ENCODE peak calls at places on chromosomes 2 and 18, in nine cellular contexts. One of them, this sample, is unnamed. For H3K27me3, the result is how much of the 10 kb centered on the place peaks cover.

GRCh38 chr18:48274301-48274700 is 134.9 kb downstream of the ZBTB7C start:
- DNase-seq in neural progenitor cell: no peak
- DNase-seq in gastrocnemius medialis: no peak
- DNase-seq in fibroblast of lung: no peak
- DNase-seq in uterus: no peak
- DNase-seq in colonic mucosa: no peak
- DNase-seq in mesenchymal stem cell: no peak
- DNase-seq in brain microvascular endothelial cell: no peak
- DNase-seq in PC-3: peak
- DNase-seq in this sample: no peak

GRCh38 chr2:158191076-158191566 is 89.4 kb downstream of the UPP2 start:
- DNase-seq in neural progenitor cell: peak
- DNase-seq in gastrocnemius medialis: no peak
- DNase-seq in fibroblast of lung: no peak
- DNase-seq in uterus: no peak
- DNase-seq in colonic mucosa: no peak
- DNase-seq in mesenchymal stem cell: peak
- DNase-seq in brain microvascular endothelial cell: peak
- DNase-seq in PC-3: no peak
- DNase-seq in this sample: no peak

GRCh38 chr2:18368008-18368407 is 192.4 kb downstream of the RDH14 start:
- DNase-seq in neural progenitor cell: no peak
- DNase-seq in gastrocnemius medialis: no peak
- DNase-seq in fibroblast of lung: no peak
- DNase-seq in uterus: no peak
- DNase-seq in colonic mucosa: no peak
- DNase-seq in mesenchymal stem cell: no peak
- DNase-seq in brain microvascular endothelial cell: no peak
- DNase-seq in PC-3: peak
- DNase-seq in this sample: no peak

GRCh38 chr2:8265827-8266226 is 416.0 kb upstream of the ID2 start:
- DNase-seq in neural progenitor cell: no peak
- DNase-seq in gastrocnemius medialis: no peak
- DNase-seq in fibroblast of lung: no peak
- DNase-seq in uterus: no peak
- DNase-seq in colonic mucosa: no peak
- DNase-seq in mesenchymal stem cell: no peak
- DNase-seq in brain microvascular endothelial cell: no peak
- DNase-seq in PC-3: no peak
- DNase-seq in this sample: no peak

GRCh38 chr18:22233271-22233670 is 63.9 kb downstream of the GATA6 start:
- DNase-seq in neural progenitor cell: no peak
- DNase-seq in gastrocnemius medialis: no peak
- DNase-seq in fibroblast of lung: no peak
- DNase-seq in uterus: no peak
- DNase-seq in colonic mucosa: peak
- DNase-seq in mesenchymal stem cell: no peak
- DNase-seq in brain microvascular endothelial cell: no peak
- DNase-seq in PC-3: no peak
- DNase-seq in this sample: no peak

GRCh38 chr2:57544626-57545025 is 502.0 kb upstream of the VRK2 start:
- DNase-seq in neural progenitor cell: no peak
- DNase-seq in gastrocnemius medialis: no peak
- DNase-seq in fibroblast of lung: no peak
- DNase-seq in uterus: no peak
- DNase-seq in colonic mucosa: no peak
- DNase-seq in mesenchymal stem cell: no peak
- DNase-seq in brain microvascular endothelial cell: no peak
- DNase-seq in PC-3: no peak
- DNase-seq in this sample: no peak

GRCh38 chr18:44733069-44733753 is 52.5 kb downstream of the SETBP1 start:
- DNase-seq in neural progenitor cell: no peak
- DNase-seq in gastrocnemius medialis: no peak
- DNase-seq in fibroblast of lung: peak
- DNase-seq in uterus: peak
- DNase-seq in colonic mucosa: no peak
- DNase-seq in mesenchymal stem cell: peak
- DNase-seq in brain microvascular endothelial cell: peak
- DNase-seq in PC-3: peak
- DNase-seq in this sample: no peak

GRCh38 chr2:216562689-216563435 is 64.2 kb downstream of the RPL37A start:
- DNase-seq in neural progenitor cell: no peak
- DNase-seq in gastrocnemius medialis: no peak
- DNase-seq in fibroblast of lung: no peak
- DNase-seq in uterus: no peak
- DNase-seq in colonic mucosa: no peak
- DNase-seq in mesenchymal stem cell: no peak
- DNase-seq in brain microvascular endothelial cell: no peak
- DNase-seq in PC-3: no peak
- DNase-seq in this sample: no peak

GRCh38 chr2:240523451-240524281 is 34.1 kb downstream of the ANKMY1 start:
- DNase-seq in neural progenitor cell: no peak
- DNase-seq in gastrocnemius medialis: no peak
- DNase-seq in fibroblast of lung: no peak
- DNase-seq in uterus: no peak
- DNase-seq in colonic mucosa: no peak
- DNase-seq in mesenchymal stem cell: no peak
- DNase-seq in brain microvascular endothelial cell: no peak
- DNase-seq in PC-3: no peak
- DNase-seq in this sample: no peak

GRCh38 chr2:229407170-229407569 is 136.1 kb upstream of the PID1 start:
- DNase-seq in neural progenitor cell: peak
- DNase-seq in gastrocnemius medialis: peak
- DNase-seq in fibroblast of lung: peak
- DNase-seq in uterus: peak
- DNase-seq in colonic mucosa: peak
- DNase-seq in mesenchymal stem cell: peak
- DNase-seq in brain microvascular endothelial cell: peak
- DNase-seq in PC-3: peak
- DNase-seq in this sample: peak

GRCh38 chr18:6672909-6673308 is 56.6 kb upstream of the ARHGAP28 start:
- DNase-seq in neural progenitor cell: no peak
- DNase-seq in gastrocnemius medialis: no peak
- DNase-seq in fibroblast of lung: no peak
- DNase-seq in uterus: no peak
- DNase-seq in colonic mucosa: no peak
- DNase-seq in mesenchymal stem cell: no peak
- DNase-seq in brain microvascular endothelial cell: no peak
- DNase-seq in PC-3: no peak
- DNase-seq in this sample: no peak

GRCh38 chr2:100903534-100904258 is 83.8 kb downstream of the NPAS2 start:
- DNase-seq in neural progenitor cell: peak
- DNase-seq in gastrocnemius medialis: no peak
- DNase-seq in fibroblast of lung: no peak
- DNase-seq in uterus: no peak
- DNase-seq in colonic mucosa: no peak
- DNase-seq in mesenchymal stem cell: peak
- DNase-seq in brain microvascular endothelial cell: no peak
- DNase-seq in PC-3: peak
- DNase-seq in this sample: no peak

GRCh38 chr2:191006997-191007604 is 6.9 kb downstream of the STAT1 start:
- DNase-seq in neural progenitor cell: no peak
- DNase-seq in gastrocnemius medialis: no peak
- DNase-seq in fibroblast of lung: no peak
- DNase-seq in uterus: no peak
- DNase-seq in colonic mucosa: no peak
- DNase-seq in mesenchymal stem cell: no peak
- DNase-seq in brain microvascular endothelial cell: no peak
- DNase-seq in PC-3: no peak
- DNase-seq in this sample: no peak

GRCh38 chr2:191083546-191083945 is 67.2 kb downstream of the STAT4 start:
- DNase-seq in neural progenitor cell: no peak
- DNase-seq in gastrocnemius medialis: no peak
- DNase-seq in fibroblast of lung: no peak
- DNase-seq in uterus: no peak
- DNase-seq in colonic mucosa: no peak
- DNase-seq in mesenchymal stem cell: no peak
- DNase-seq in brain microvascular endothelial cell: no peak
- DNase-seq in PC-3: peak
- DNase-seq in this sample: no peak

GRCh38 chr2:7567646-7568045 is 650.4 kb downstream of the RNF144A start:
- DNase-seq in neural progenitor cell: no peak
- DNase-seq in gastrocnemius medialis: no peak
- DNase-seq in fibroblast of lung: no peak
- DNase-seq in uterus: no peak
- DNase-seq in colonic mucosa: peak
- DNase-seq in mesenchymal stem cell: no peak
- DNase-seq in brain microvascular endothelial cell: no peak
- DNase-seq in PC-3: no peak
- DNase-seq in this sample: no peak

GRCh38 chr2:31203916-31204315 is 13.4 kb downstream of the CAPN14 start:
- DNase-seq in neural progenitor cell: no peak
- DNase-seq in gastrocnemius medialis: no peak
- DNase-seq in fibroblast of lung: no peak
- DNase-seq in uterus: no peak
- DNase-seq in colonic mucosa: no peak
- DNase-seq in mesenchymal stem cell: no peak
- DNase-seq in brain microvascular endothelial cell: no peak
- DNase-seq in PC-3: no peak
- DNase-seq in this sample: no peak

GRCh38 chr18:47050468-47050867 is 15.0 kb upstream of the ELOA2 start:
- DNase-seq in neural progenitor cell: peak
- DNase-seq in gastrocnemius medialis: no peak
- DNase-seq in fibroblast of lung: peak
- DNase-seq in uterus: no peak
- DNase-seq in colonic mucosa: peak
- DNase-seq in mesenchymal stem cell: peak
- DNase-seq in brain microvascular endothelial cell: peak
- DNase-seq in PC-3: peak
- DNase-seq in this sample: no peak

GRCh38 chr2:108451976-108452375 is 3.0 kb downstream of the GCC2 start:
- DNase-seq in neural progenitor cell: no peak
- DNase-seq in gastrocnemius medialis: no peak
- DNase-seq in fibroblast of lung: no peak
- DNase-seq in uterus: no peak
- DNase-seq in colonic mucosa: no peak
- DNase-seq in mesenchymal stem cell: no peak
- DNase-seq in brain microvascular endothelial cell: no peak
- DNase-seq in PC-3: no peak
- DNase-seq in this sample: no peak

GRCh38 chr18:46167971-46168370 is 63.8 kb downstream of the HAUS1 start:
- DNase-seq in neural progenitor cell: no peak
- DNase-seq in gastrocnemius medialis: no peak
- DNase-seq in fibroblast of lung: no peak
- DNase-seq in uterus: no peak
- DNase-seq in colonic mucosa: peak
- DNase-seq in mesenchymal stem cell: no peak
- DNase-seq in brain microvascular endothelial cell: no peak
- DNase-seq in PC-3: no peak
- DNase-seq in this sample: no peak

DNA sequence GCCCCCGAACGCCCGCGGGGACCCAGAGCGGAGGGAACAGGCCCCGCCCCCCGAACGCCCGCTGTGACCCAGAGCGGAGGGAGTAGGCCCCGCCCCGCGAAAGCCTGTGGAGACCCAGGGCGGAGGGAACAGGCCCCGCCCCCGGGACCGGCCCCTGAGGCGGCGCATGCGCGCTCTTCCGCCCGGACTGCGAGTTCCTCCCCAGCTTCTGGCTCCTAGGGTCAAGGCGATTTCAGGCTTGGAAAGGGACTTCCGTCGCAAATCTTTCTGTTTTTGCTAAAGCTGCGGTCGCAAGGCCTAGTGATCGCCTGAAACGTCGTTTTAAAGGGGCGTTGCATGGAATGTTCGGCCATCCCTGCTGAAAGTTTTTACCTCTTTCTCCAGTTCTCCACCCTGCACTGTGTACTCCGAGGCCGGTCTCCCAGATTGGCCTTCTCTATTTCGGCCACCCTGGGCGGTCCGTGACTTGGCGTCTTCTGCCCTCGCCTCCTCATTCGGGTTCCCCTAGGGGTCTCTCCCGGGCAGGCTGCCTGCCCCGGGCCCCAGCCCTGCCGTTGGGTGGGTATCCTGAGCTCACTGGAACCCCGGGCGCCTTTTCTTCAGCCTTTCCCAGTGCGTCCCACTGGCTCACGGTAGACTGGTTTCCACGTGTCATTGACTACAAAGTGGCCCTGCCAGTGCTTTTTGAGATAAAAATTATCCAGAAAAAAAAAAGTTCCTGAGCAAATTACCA is 372 bp upstream of the WDSUB1 start:
- DNase-seq in neural progenitor cell: peak
- DNase-seq in gastrocnemius medialis: peak
- DNase-seq in fibroblast of lung: peak
- DNase-seq in uterus: peak
- DNase-seq in colonic mucosa: peak
- DNase-seq in mesenchymal stem cell: peak
- DNase-seq in brain microvascular endothelial cell: peak
- DNase-seq in PC-3: peak
- DNase-seq in this sample: peak
- H3K27me3 ChIP-seq in neural progenitor cell: under half
- H3K27me3 ChIP-seq in gastrocnemius medialis: under half
- H3K27me3 ChIP-seq in fibroblast of lung: under half
- H3K27me3 ChIP-seq in uterus: under half
- H3K27me3 ChIP-seq in colonic mucosa: under half
- H3K27me3 ChIP-seq in mesenchymal stem cell: under half
- H3K27me3 ChIP-seq in brain microvascular endothelial cell: under half
- H3K27me3 ChIP-seq in PC-3: under half
- H3K27me3 ChIP-seq in this sample: under half

DNA sequence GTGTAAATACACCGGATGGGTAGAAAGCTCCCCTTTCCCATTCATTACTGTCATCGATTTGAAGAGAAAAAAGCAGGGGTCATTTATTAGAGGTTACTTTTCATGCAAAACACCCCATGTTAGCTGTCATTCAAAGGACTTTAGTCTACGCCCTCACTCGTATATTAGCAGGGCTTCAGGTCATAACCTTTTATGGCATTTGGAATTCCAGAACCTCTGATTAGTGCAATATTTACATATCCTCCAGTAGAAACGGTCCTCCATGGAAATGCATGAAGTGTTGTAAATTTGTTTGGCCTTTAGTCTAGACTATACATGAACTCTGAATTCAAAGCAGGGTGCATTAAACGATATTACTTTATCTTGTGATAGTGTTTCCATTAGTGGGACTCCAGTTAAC is 180.5 kb downstream of the ZNF516 start:
- DNase-seq in neural progenitor cell: no peak
- DNase-seq in gastrocnemius medialis: no peak
- DNase-seq in fibroblast of lung: no peak
- DNase-seq in uterus: no peak
- DNase-seq in colonic mucosa: no peak
- DNase-seq in mesenchymal stem cell: no peak
- DNase-seq in brain microvascular endothelial cell: no peak
- DNase-seq in PC-3: no peak
- DNase-seq in this sample: no peak
- H3K27me3 ChIP-seq in neural progenitor cell: under half
- H3K27me3 ChIP-seq in gastrocnemius medialis: under half
- H3K27me3 ChIP-seq in fibroblast of lung: under half
- H3K27me3 ChIP-seq in uterus: under half
- H3K27me3 ChIP-seq in colonic mucosa: under half
- H3K27me3 ChIP-seq in mesenchymal stem cell: under half
- H3K27me3 ChIP-seq in brain microvascular endothelial cell: under half
- H3K27me3 ChIP-seq in PC-3: half or more
- H3K27me3 ChIP-seq in this sample: under half

GRCh38 chr18:59273936-59274928 is 978 bp upstream of the RAX start:
- DNase-seq in neural progenitor cell: peak
- DNase-seq in gastrocnemius medialis: no peak
- DNase-seq in fibroblast of lung: no peak
- DNase-seq in uterus: no peak
- DNase-seq in colonic mucosa: no peak
- DNase-seq in mesenchymal stem cell: no peak
- DNase-seq in brain microvascular endothelial cell: no peak
- DNase-seq in PC-3: no peak
- DNase-seq in this sample: no peak
- H3K27me3 ChIP-seq in neural progenitor cell: half or more
- H3K27me3 ChIP-seq in gastrocnemius medialis: half or more
- H3K27me3 ChIP-seq in fibroblast of lung: half or more
- H3K27me3 ChIP-seq in uterus: half or more
- H3K27me3 ChIP-seq in colonic mucosa: half or more
- H3K27me3 ChIP-seq in mesenchymal stem cell: half or more
- H3K27me3 ChIP-seq in brain microvascular endothelial cell: half or more
- H3K27me3 ChIP-seq in PC-3: under half
- H3K27me3 ChIP-seq in this sample: under half

GRCh38 chr2:130901061-130901460 is 64.3 kb downstream of the ARHGEF4 start:
- DNase-seq in neural progenitor cell: no peak
- DNase-seq in gastrocnemius medialis: no peak
- DNase-seq in fibroblast of lung: no peak
- DNase-seq in uterus: no peak
- DNase-seq in colonic mucosa: no peak
- DNase-seq in mesenchymal stem cell: no peak
- DNase-seq in brain microvascular endothelial cell: no peak
- DNase-seq in PC-3: no peak
- DNase-seq in this sample: no peak
- H3K27me3 ChIP-seq in neural progenitor cell: under half
- H3K27me3 ChIP-seq in gastrocnemius medialis: under half
- H3K27me3 ChIP-seq in fibroblast of lung: under half
- H3K27me3 ChIP-seq in uterus: under half
- H3K27me3 ChIP-seq in colonic mucosa: under half
- H3K27me3 ChIP-seq in mesenchymal stem cell: under half
- H3K27me3 ChIP-seq in brain microvascular endothelial cell: under half
- H3K27me3 ChIP-seq in PC-3: under half
- H3K27me3 ChIP-seq in this sample: half or more